ENCODE peak calls at places on chromosomes 3 and 15, in five cellular contexts. I, L, W, X and R are unnamed samples.

GRCh38 chr3:193791041-193792032 is 198.3 kb downstream of the OPA1 start:
- DNase-seq in I (peak), L (no peak), W (no peak), X (no peak), R (no peak)

GRCh38 chr15:45921376-45921775 is 286.5 kb downstream of the SQOR start:
- DNase-seq in I (no peak), L (no peak), W (no peak), X (no peak), R (no peak)

GRCh38 chr3:150286390-150287147 is 121.5 kb upstream of the TSC22D2 start:
- DNase-seq in I (no peak), L (peak), W (no peak), X (peak), R (peak)

GRCh38 chr3:147941984-147942383 is 532.8 kb downstream of the ZIC1 start:
- DNase-seq in I (no peak), L (no peak), W (no peak), X (no peak), R (no peak)

GRCh38 chr3:20990896-20991295 is 760.1 kb downstream of the ZNF385D start:
- DNase-seq in I (no peak), L (no peak), W (peak), X (no peak), R (no peak)

GRCh38 chr3:127732303-127732702 is 59.6 kb downstream of the ABTB1 start:
- DNase-seq in I (no peak), L (no peak), W (no peak), X (no peak), R (no peak)

GRCh38 chr3:174945951-174946350 is 86.8 kb downstream of the NAALADL2 start:
- DNase-seq in I (no peak), L (no peak), W (no peak), X (no peak), R (no peak)

GRCh38 chr15:70063284-70063991 is 34.3 kb downstream of the TLE3 start:
- DNase-seq in I (no peak), L (no peak), W (no peak), X (no peak), R (no peak)

GRCh38 chr3:196611761-196612483 is 27.6 kb upstream of the NRROS start:
- DNase-seq in I (no peak), L (no peak), W (no peak), X (no peak), R (no peak)

GRCh38 chr3:140216249-140216648 is 281.3 kb downstream of the CLSTN2 start:
- DNase-seq in I (no peak), L (no peak), W (no peak), X (no peak), R (peak)

GRCh38 chr3:71536376-71536965 is 47.1 kb downstream of the FOXP1 start:
- DNase-seq in I (no peak), L (no peak), W (peak), X (no peak), R (no peak)

GRCh38 chr15:52683585-52683984 is 4.4 kb upstream of the ATOSA start:
- DNase-seq in I (no peak), L (no peak), W (no peak), X (no peak), R (no peak)

GRCh38 chr3:187706966-187707365 is 4.6 kb upstream of the RTP2 start:
- DNase-seq in I (peak), L (no peak), W (no peak), X (no peak), R (no peak)

GRCh38 chr3:168117853-168118313 is 22.2 kb upstream of the GOLIM4 start:
- DNase-seq in I (no peak), L (no peak), W (no peak), X (no peak), R (no peak)

GRCh38 chr3:172516318-172517214 is 6.7 kb downstream of the TNFSF10 start:
- DNase-seq in I (no peak), L (no peak), W (no peak), X (no peak), R (no peak)

GRCh38 chr3:114363554-114364202 is 69.8 kb downstream of the TIGIT start:
- DNase-seq in I (no peak), L (no peak), W (no peak), X (no peak), R (no peak)

GRCh38 chr3:147359177-147360062 is 46.9 kb downstream of the ZIC4 start:
- DNase-seq in I (no peak), L (no peak), W (no peak), X (no peak), R (no peak)

GRCh38 chr3:141530133-141530768 is 43.4 kb downstream of the RASA2 start:
- DNase-seq in I (no peak), L (no peak), W (no peak), X (no peak), R (no peak)

GRCh38 chr3:49092948-49093852 is 671 bp downstream of the QRICH1 start:
- DNase-seq in I (peak), L (peak), W (peak), X (peak), R (peak)